ENCODE peak calls at places on chromosomes 3 and 15, in four cellular contexts. I, C, U and S are unnamed samples.

GRCh38 chr3:65305836-65306235 is 618.0 kb upstream of the ADAMTS9 start:
- DNase-seq in C (no peak), I (no peak), U (no peak), S (no peak)

GRCh38 chr15:36598529-36599177 is 19.2 kb downstream of the CDIN1 start:
- DNase-seq in C (no peak), U (no peak), I (no peak), S (no peak)

GRCh38 chr3:94494992-94495391 is 432.1 kb downstream of the NSUN3 start:
- DNase-seq in C (no peak), I (no peak), U (no peak), S (no peak)

GRCh38 chr3:72299321-72299802 is 514.4 kb upstream of the PROK2 start:
- DNase-seq in I (no peak), C (peak; percentile 76), U (peak; percentile 46), S (peak; percentile 83)

GRCh38 chr3:66136597-66136996 is 84.2 kb upstream of the SLC25A26 start:
- DNase-seq in I (no peak), C (no peak), U (no peak), S (no peak)

GRCh38 chr3:98890960-98891910 is 10.3 kb downstream of the DCBLD2 start:
- DNase-seq in C (peak; percentile 62), I (no peak), U (no peak), S (peak; percentile 38)

GRCh38 chr3:53044371-53045106 is 1.3 kb downstream of the SFMBT1 start:
- DNase-seq in U (peak; percentile 45), C (peak; percentile 36), I (no peak), S (peak; percentile 66)

GRCh38 chr15:66630801-66631351 is 65.1 kb upstream of the LCTL start:
- DNase-seq in I (no peak), C (no peak), U (no peak), S (no peak)

GRCh38 chr15:39593071-39594055 is 12.5 kb downstream of the THBS1 start:
- DNase-seq in C (no peak), U (peak; percentile 1), I (no peak), S (peak; percentile 34)

GRCh38 chr3:89216021-89216739 is 108.8 kb downstream of the EPHA3 start:
- DNase-seq in C (peak; percentile 17), U (no peak), I (no peak), S (peak; percentile 15)

GRCh38 chr15:93027413-93027812 is 61.6 kb downstream of the RGMA start:
- DNase-seq in U (no peak), C (no peak), I (no peak), S (peak; percentile 18)

GRCh38 chr3:46667657-46668056 is 25.8 kb downstream of the ALS2CL start:
- DNase-seq in U (no peak), C (no peak), I (no peak), S (no peak)

GRCh38 chr3:48151058-48151806 is 37.0 kb downstream of the CDC25A start:
- DNase-seq in U (peak; percentile 89), I (peak; percentile 90), C (peak; percentile 63), S (peak; percentile 87)

GRCh38 chr3:41327718-41328117 is 128.4 kb downstream of the CTNNB1 start:
- DNase-seq in U (peak; percentile 90), C (peak; percentile 34), I (no peak), S (no peak)

GRCh38 chr3:39284457-39284881 is 4.6 kb upstream of the CX3CR1 start:
- DNase-seq in C (no peak), U (no peak), I (no peak), S (no peak)

GRCh38 chr3:144868506-144868905 is 896.9 kb downstream of the DIPK2A start:
- DNase-seq in I (no peak), U (no peak), C (no peak), S (no peak)

GRCh38 chr3:31810991-31811433 is 170.1 kb downstream of the OSBPL10 start:
- DNase-seq in C (no peak), I (no peak), U (no peak), S (no peak)

GRCh38 chr3:52446631-52447511 is 2.0 kb upstream of the SEMA3G start:
- DNase-seq in C (no peak), I (peak; percentile 89), U (peak; percentile 80), S (peak; percentile 71)

GRCh38 chr15:43625086-43625485 is 6.5 kb upstream of the STRC start:
- DNase-seq in C (no peak), U (no peak), I (no peak), S (no peak)

GRCh38 chr15:43292375-43293078 is 25.8 kb upstream of the TGM5 start:
- DNase-seq in I (no peak), C (peak; percentile 44), U (no peak), S (peak; percentile 67)

GRCh38 chr15:63712828-63713520 is 115.8 kb downstream of the FBXL22 start:
- DNase-seq in C (no peak), I (no peak), U (no peak), S (no peak)

GRCh38 chr3:39064646-39065045 is 12.8 kb downstream of the WDR48 start:
- DNase-seq in C (peak; percentile 82), U (no peak), I (no peak), S (peak; percentile 73)

GRCh38 chr3:31265646-31266423 is 266.9 kb upstream of the STT3B start:
- DNase-seq in C (no peak), I (no peak), U (no peak), S (no peak)

GRCh38 chr3:168047190-168047795 is 48.4 kb downstream of the GOLIM4 start:
- DNase-seq in I (peak; percentile 70), C (peak; percentile 60), U (peak; percentile 90), S (peak; percentile 90)

GRCh38 chr3:196356556-196356955 is 18.4 kb upstream of the TM4SF19 start:
- DNase-seq in I (no peak), U (no peak), C (no peak), S (no peak)

GRCh38 chr3:131216801-131217200 is 164.8 kb upstream of the NUDT16 start:
- DNase-seq in U (peak; percentile 80), C (peak; percentile 83), I (peak; percentile 6), S (peak; percentile 85)

GRCh38 chr3:136194409-136195257 is 1.5 kb downstream of the MSL2 start:
- DNase-seq in U (no peak), C (no peak), I (peak; percentile 76), S (peak; percentile 55)

GRCh38 chr3:132210476-132211346 is 106.5 kb upstream of the ACP3 start:
- DNase-seq in I (peak; percentile 61), C (no peak), U (peak; percentile 65), S (peak; percentile 38)

GRCh38 chr3:78091478-78092119 is 1051.7 kb downstream of the ROBO2 start:
- DNase-seq in I (no peak), U (no peak), C (peak; percentile 4), S (no peak)

GRCh38 chr3:17982211-17982880 is 239.9 kb upstream of the TBC1D5 start:
- DNase-seq in I (no peak), C (no peak), U (peak; percentile 36), S (no peak)

GRCh38 chr3:17983106-17983505 is 240.7 kb upstream of the TBC1D5 start:
- DNase-seq in C (no peak), I (no peak), U (no peak), S (no peak)

GRCh38 chr3:17974206-17974841 is 231.9 kb upstream of the TBC1D5 start:
- DNase-seq in U (peak; percentile 37), C (no peak), I (no peak), S (peak; percentile 12)

GRCh38 chr3:17979911-17980310 is 237.5 kb upstream of the TBC1D5 start:
- DNase-seq in I (no peak), U (no peak), C (no peak), S (no peak)

GRCh38 chr3:17979248-17979647 is 236.8 kb upstream of the TBC1D5 start:
- DNase-seq in I (peak; percentile 26), U (peak; percentile 35), C (no peak), S (peak; percentile 33)
- H3K9ac ChIP-seq in I (no peak overlapping the region), U (no peak overlapping the region), C (no peak overlapping the region), S (no peak overlapping the region)

DNA sequence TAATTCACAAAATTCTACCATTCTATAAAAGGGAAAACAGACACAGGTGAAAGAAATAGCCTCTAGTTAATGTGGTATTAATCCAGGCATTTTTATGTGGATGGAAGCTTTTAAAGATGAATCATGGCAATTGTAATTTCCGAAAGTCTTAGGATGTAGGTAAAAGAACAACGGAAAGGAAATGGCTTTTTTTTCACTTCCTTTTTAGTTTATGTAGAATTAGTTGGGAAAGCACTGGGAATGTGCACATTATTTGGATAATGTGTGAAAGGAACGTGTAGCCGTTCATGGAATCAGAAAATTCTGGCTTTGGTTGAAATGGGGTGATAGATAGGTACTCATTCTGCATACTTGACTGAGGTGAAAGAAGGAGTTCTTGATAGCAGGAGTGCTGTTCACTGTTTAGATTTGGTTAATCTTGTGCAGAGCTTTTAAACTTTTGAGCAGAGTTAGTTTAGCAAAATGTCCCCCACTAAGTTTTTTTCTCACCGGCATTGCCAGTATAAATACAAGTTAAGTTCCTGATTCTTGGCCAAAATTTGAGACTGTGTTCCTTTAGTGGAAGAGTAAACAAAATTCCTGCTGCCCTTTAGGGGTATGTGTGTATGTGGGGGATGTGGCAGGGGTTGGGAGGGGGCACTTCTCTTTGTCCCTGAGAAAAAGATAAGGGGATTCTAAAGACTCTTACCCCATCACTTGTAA is 20.2 kb upstream of the UTS2B start:
- DNase-seq in C (no peak), U (peak; percentile 86), I (no peak), S (no peak)
- H3K9ac ChIP-seq in C (peak overlapping the region; percentile 3), U (peak overlapping the region; percentile 5), I (no peak overlapping the region), S (no peak overlapping the region)

GRCh38 chr3:183116051-183116614 is 16.8 kb upstream of the MCCC1 start:
- DNase-seq in I (peak; percentile 97), U (peak; percentile 48), C (no peak), S (no peak)

GRCh38 chr3:183114779-183115178 is 15.5 kb upstream of the MCCC1 start:
- DNase-seq in I (peak; percentile 64), C (no peak), U (no peak), S (no peak)

GRCh38 chr3:183117046-183117445 is 17.8 kb upstream of the MCCC1 start:
- DNase-seq in I (no peak), C (no peak), U (no peak), S (no peak)

GRCh38 chr3:183108470-183108869 is 9.2 kb upstream of the MCCC1 start:
- DNase-seq in C (no peak), I (no peak), U (no peak), S (no peak)

DNA sequence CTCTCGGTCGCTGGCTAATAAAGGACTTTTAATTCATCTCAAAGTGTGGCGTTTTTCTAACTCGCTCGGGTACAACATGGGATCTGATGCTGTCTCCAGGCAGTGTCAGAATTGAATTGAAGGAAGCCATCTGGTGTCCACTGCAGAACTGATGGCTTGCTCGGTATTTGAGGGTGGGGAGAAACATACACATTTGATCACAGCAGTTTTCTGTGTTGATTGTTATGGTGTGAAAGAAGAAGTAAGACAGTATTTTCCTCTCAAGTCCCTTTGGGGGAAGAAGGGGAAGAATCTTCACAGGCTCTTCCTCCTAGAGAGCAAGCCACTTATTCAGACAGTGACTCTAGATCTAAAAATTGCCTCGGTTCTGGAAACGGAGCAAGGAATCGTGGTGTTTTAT is 15.1 kb upstream of the MCCC1 start:
- DNase-seq in C (no peak), U (no peak), I (no peak), S (no peak)
- H3K9ac ChIP-seq in C (no peak overlapping the region), U (no peak overlapping the region), I (no peak overlapping the region), S (no peak overlapping the region)

GRCh38 chr3:157465741-157466140 is 29.1 kb downstream of the PTX3 start:
- DNase-seq in I (no peak), C (no peak), U (no peak), S (no peak)

GRCh38 chr3:157459706-157460105 is 23.1 kb downstream of the PTX3 start:
- DNase-seq in U (peak; percentile 71), I (no peak), C (no peak), S (no peak)

GRCh38 chr3:157464283-157464682 is 27.6 kb downstream of the PTX3 start:
- DNase-seq in I (no peak), U (no peak), C (peak; percentile 47), S (no peak)

GRCh38 chr3:157463819-157464218 is 27.2 kb downstream of the PTX3 start:
- DNase-seq in C (no peak), U (peak; percentile 51), I (no peak), S (no peak)

GRCh38 chr3:157460253-157460652 is 23.6 kb downstream of the PTX3 start:
- DNase-seq in I (no peak), C (peak; percentile 86), U (peak; percentile 86), S (peak; percentile 57)
- H3K9ac ChIP-seq in I (no peak overlapping the region), C (peak overlapping the region; percentile 76), U (peak overlapping the region; percentile 30), S (no peak overlapping the region)